ENCODE peak calls at places on chromosome 19, in five cellular contexts. U is substantia nigra; G is mesenteric fat pad; A is fibroblast of lung; B is CD4-positive, alpha-beta memory T cell. N is an unnamed sample.

GRCh38 chr19:39389621-39390414 is 1.1 kb downstream of the PAF1 start:
- DNase-seq in B (no peak), U (no peak), G (no peak), A (no peak), N (no peak)

GRCh38 chr19:10471909-10472308 is 31.2 kb downstream of the KEAP1 start:
- DNase-seq in G (no peak), B (peak), U (no peak), A (peak), N (peak)

GRCh38 chr19:18915639-18916038 is 3.5 kb downstream of the COPE start:
- DNase-seq in B (no peak), G (no peak), A (peak), U (peak), N (no peak)

GRCh38 chr19:7617735-7618134 is 11.6 kb downstream of the XAB2 start:
- DNase-seq in A (no peak), G (no peak), B (no peak), U (no peak), N (no peak)

GRCh38 chr19:35717665-35718344 is at the start of gene KMT2B:
- DNase-seq in G (no peak), B (no peak), U (peak), A (no peak), N (no peak)

GRCh38 chr19:6947745-6948144 is 60.4 kb downstream of the ADGRE1 start:
- DNase-seq in B (no peak), A (peak), U (no peak), G (no peak), N (no peak)

GRCh38 chr19:12783226-12783848 is 7.9 kb upstream of the JUNB start:
- DNase-seq in B (no peak), G (no peak), U (no peak), A (no peak), N (no peak)

GRCh38 chr19:43594710-43595604 is 977 bp downstream of the IRGQ start:
- DNase-seq in B (peak), A (peak), G (no peak), U (peak), N (peak)

GRCh38 chr19:3028305-3029069 is 593 bp downstream of the TLE2 start:
- DNase-seq in G (no peak), A (no peak), B (no peak), U (no peak), N (no peak)

GRCh38 chr19:13016245-13016627 is 21.0 kb downstream of the NFIX start:
- DNase-seq in U (no peak), A (no peak), G (no peak), B (no peak), N (no peak)

GRCh38 chr19:677201-677600 is 1.0 kb downstream of the FSTL3 start:
- DNase-seq in G (no peak), A (peak), U (no peak), B (no peak), N (no peak)

GRCh38 chr19:5880604-5881078 is 10.3 kb upstream of the FUT5 start:
- DNase-seq in U (peak), B (no peak), A (peak), G (no peak), N (no peak)

GRCh38 chr19:3343619-3344502 is 22.5 kb upstream of the NFIC start:
- DNase-seq in B (peak), A (peak), G (no peak), U (peak), N (peak)

GRCh38 chr19:17246681-17247425 is 1.1 kb upstream of the NR2F6 start:
- DNase-seq in U (peak), A (no peak), B (no peak), G (no peak), N (no peak)

GRCh38 chr19:12628040-12629022 is 17.6 kb downstream of the ZNF791 start:
- DNase-seq in A (peak), G (no peak), U (no peak), B (no peak), N (no peak)

GRCh38 chr19:17677002-17677401 is 11.2 kb downstream of the UNC13A start:
- DNase-seq in G (no peak), U (no peak), B (no peak), A (no peak), N (no peak)

GRCh38 chr19:49415102-49415809 is 8.0 kb downstream of the PTH2 start:
- DNase-seq in U (no peak), A (no peak), G (no peak), B (no peak), N (no peak)

GRCh38 chr19:35560271-35560670 is 3.2 kb downstream of the ATP4A start:
- DNase-seq in A (no peak), U (no peak), B (no peak), G (no peak), N (no peak)

GRCh38 chr19:53877361-53877766 is 4.6 kb upstream of the PRKCG start:
- DNase-seq in B (peak), G (no peak), A (no peak), U (no peak), N (peak)

GRCh38 chr19:48203794-48204628 is 33.5 kb downstream of the ZSWIM9 start:
- DNase-seq in U (peak), B (peak), A (peak), G (peak), N (peak)

GRCh38 chr19:5038631-5039271 is 69.8 kb downstream of the KDM4B start:
- DNase-seq in U (no peak), B (no peak), G (no peak), A (peak), N (no peak)

GRCh38 chr19:41159861-41160260 is 33.2 kb upstream of the CYP2S1 start:
- DNase-seq in U (no peak), B (no peak), A (no peak), G (no peak), N (no peak)

GRCh38 chr19:13056052-13056660 is 46.5 kb downstream of the LYL1 start:
- DNase-seq in G (no peak), A (peak), U (no peak), B (no peak), N (no peak)

GRCh38 chr19:9306443-9306842 is 3.2 kb downstream of the ZNF699 start:
- DNase-seq in B (no peak), A (peak), G (no peak), U (no peak), N (no peak)

GRCh38 chr19:19120308-19121156 is 17.7 kb downstream of the TMEM161A start:
- DNase-seq in A (peak), G (no peak), U (no peak), B (no peak), N (no peak)

GRCh38 chr19:35332817-35333216 is 3.8 kb downstream of the CD22 start:
- DNase-seq in B (peak), A (no peak), U (no peak), G (no peak), N (peak)

GRCh38 chr19:5445667-5446066 is 9.6 kb upstream of the ZNRF4 start:
- DNase-seq in B (no peak), G (no peak), A (no peak), U (no peak), N (no peak)

GRCh38 chr19:1746401-1747284 is 6.7 kb upstream of the ONECUT3 start:
- DNase-seq in G (no peak), B (no peak), U (no peak), A (no peak), N (no peak)

GRCh38 chr19:44003461-44004134 is 841 bp downstream of the ZNF230 start:
- DNase-seq in U (no peak), G (no peak), A (no peak), B (no peak), N (no peak)

GRCh38 chr19:5466072-5466471 is 10.9 kb downstream of the ZNRF4 start:
- DNase-seq in G (no peak), A (no peak), U (no peak), B (no peak), N (no peak)

GRCh38 chr19:28963481-28964245 is 249.3 kb downstream of the UQCRFS1 start:
- DNase-seq in B (no peak), U (no peak), G (no peak), A (no peak), N (no peak)

GRCh38 chr19:17997969-17998826 is 9.8 kb upstream of the ARRDC2 start:
- DNase-seq in B (no peak), U (no peak), A (peak), G (no peak), N (no peak)

N was measured in naive thymus-derived CD4-positive, alpha-beta T cell.